ENCODE peak calls at places on chromosomes 12 and 14, in ten cellular contexts. One of them, this sample, is unnamed.

GRCh38 chr14:92314182-92314581 is 8.8 kb upstream of the SLC24A4 start:
- DNase-seq in G401: no peak
- DNase-seq in tibial nerve: no peak
- DNase-seq in AG08396: no peak
- DNase-seq in endothelial cell of umbilical vein: no peak
- DNase-seq in colonic mucosa: no peak
- DNase-seq in occipital lobe: no peak
- DNase-seq in type B pancreatic cell: no peak
- DNase-seq in A549: no peak
- DNase-seq in activated naive CD4-positive, alpha-beta T cell treated with anti-CD3 and anti-CD28 coated beads, Interleukin-2, amount 10 ng/mL, durations not matched to agents 7 days and 5 days: no peak
- DNase-seq in this sample: no peak

GRCh38 chr14:92565040-92565717 is 51.6 kb downstream of the RIN3 start:
- DNase-seq in colonic mucosa: no peak
- DNase-seq in A549: peak
- DNase-seq in type B pancreatic cell: no peak
- DNase-seq in AG08396: no peak
- DNase-seq in endothelial cell of umbilical vein: no peak
- DNase-seq in tibial nerve: no peak
- DNase-seq in activated naive CD4-positive, alpha-beta T cell treated with anti-CD3 and anti-CD28 coated beads, Interleukin-2, amount 10 ng/mL, durations not matched to agents 7 days and 5 days: no peak
- DNase-seq in occipital lobe: no peak
- DNase-seq in G401: no peak
- DNase-seq in this sample: no peak

GRCh38 chr14:78933948-78934524 is 763.9 kb downstream of the NRXN3 start:
- DNase-seq in tibial nerve: no peak
- DNase-seq in type B pancreatic cell: no peak
- DNase-seq in colonic mucosa: no peak
- DNase-seq in A549: peak
- DNase-seq in endothelial cell of umbilical vein: peak
- DNase-seq in occipital lobe: no peak
- DNase-seq in G401: peak
- DNase-seq in AG08396: peak
- DNase-seq in activated naive CD4-positive, alpha-beta T cell treated with anti-CD3 and anti-CD28 coated beads, Interleukin-2, amount 10 ng/mL, durations not matched to agents 7 days and 5 days: no peak
- DNase-seq in this sample: peak

GRCh38 chr12:85237320-85237719 is 42.7 kb upstream of the ALX1 start:
- DNase-seq in endothelial cell of umbilical vein: no peak
- DNase-seq in colonic mucosa: no peak
- DNase-seq in occipital lobe: no peak
- DNase-seq in G401: no peak
- DNase-seq in type B pancreatic cell: no peak
- DNase-seq in AG08396: no peak
- DNase-seq in tibial nerve: no peak
- DNase-seq in activated naive CD4-positive, alpha-beta T cell treated with anti-CD3 and anti-CD28 coated beads, Interleukin-2, amount 10 ng/mL, durations not matched to agents 7 days and 5 days: no peak
- DNase-seq in A549: no peak
- DNase-seq in this sample: no peak

GRCh38 chr14:76710093-76711010 is 50.9 kb upstream of the VASH1 start:
- DNase-seq in tibial nerve: peak
- DNase-seq in A549: peak
- DNase-seq in G401: peak
- DNase-seq in type B pancreatic cell: peak
- DNase-seq in occipital lobe: no peak
- DNase-seq in endothelial cell of umbilical vein: peak
- DNase-seq in AG08396: peak
- DNase-seq in activated naive CD4-positive, alpha-beta T cell treated with anti-CD3 and anti-CD28 coated beads, Interleukin-2, amount 10 ng/mL, durations not matched to agents 7 days and 5 days: peak
- DNase-seq in colonic mucosa: peak
- DNase-seq in this sample: peak

GRCh38 chr12:124188561-124189405 is 106.1 kb upstream of the RFLNA start:
- DNase-seq in type B pancreatic cell: no peak
- DNase-seq in colonic mucosa: no peak
- DNase-seq in G401: peak
- DNase-seq in tibial nerve: no peak
- DNase-seq in occipital lobe: no peak
- DNase-seq in endothelial cell of umbilical vein: peak
- DNase-seq in activated naive CD4-positive, alpha-beta T cell treated with anti-CD3 and anti-CD28 coated beads, Interleukin-2, amount 10 ng/mL, durations not matched to agents 7 days and 5 days: no peak
- DNase-seq in AG08396: no peak
- DNase-seq in A549: no peak
- DNase-seq in this sample: no peak

GRCh38 chr12:20549115-20549719 is 145.9 kb upstream of the SLCO1C1 start:
- DNase-seq in A549: peak
- DNase-seq in occipital lobe: no peak
- DNase-seq in activated naive CD4-positive, alpha-beta T cell treated with anti-CD3 and anti-CD28 coated beads, Interleukin-2, amount 10 ng/mL, durations not matched to agents 7 days and 5 days: no peak
- DNase-seq in AG08396: peak
- DNase-seq in colonic mucosa: peak
- DNase-seq in tibial nerve: peak
- DNase-seq in type B pancreatic cell: no peak
- DNase-seq in endothelial cell of umbilical vein: peak
- DNase-seq in G401: peak
- DNase-seq in this sample: peak

GRCh38 chr14:22545842-22546721 is 42.9 kb downstream of the DAD1 start:
- DNase-seq in type B pancreatic cell: no peak
- DNase-seq in endothelial cell of umbilical vein: peak
- DNase-seq in G401: no peak
- DNase-seq in A549: no peak
- DNase-seq in activated naive CD4-positive, alpha-beta T cell treated with anti-CD3 and anti-CD28 coated beads, Interleukin-2, amount 10 ng/mL, durations not matched to agents 7 days and 5 days: peak
- DNase-seq in tibial nerve: no peak
- DNase-seq in occipital lobe: no peak
- DNase-seq in colonic mucosa: no peak
- DNase-seq in AG08396: peak
- DNase-seq in this sample: no peak

GRCh38 chr12:1501695-1502440 is 92.5 kb downstream of the FBXL14 start:
- DNase-seq in type B pancreatic cell: no peak
- DNase-seq in activated naive CD4-positive, alpha-beta T cell treated with anti-CD3 and anti-CD28 coated beads, Interleukin-2, amount 10 ng/mL, durations not matched to agents 7 days and 5 days: no peak
- DNase-seq in G401: no peak
- DNase-seq in endothelial cell of umbilical vein: no peak
- DNase-seq in colonic mucosa: no peak
- DNase-seq in A549: no peak
- DNase-seq in occipital lobe: no peak
- DNase-seq in AG08396: no peak
- DNase-seq in tibial nerve: no peak
- DNase-seq in this sample: no peak

GRCh38 chr12:77559400-77560074 is 271.2 kb upstream of the NAV3 start:
- DNase-seq in type B pancreatic cell: no peak
- DNase-seq in AG08396: no peak
- DNase-seq in occipital lobe: no peak
- DNase-seq in tibial nerve: no peak
- DNase-seq in colonic mucosa: no peak
- DNase-seq in G401: no peak
- DNase-seq in A549: no peak
- DNase-seq in endothelial cell of umbilical vein: no peak
- DNase-seq in activated naive CD4-positive, alpha-beta T cell treated with anti-CD3 and anti-CD28 coated beads, Interleukin-2, amount 10 ng/mL, durations not matched to agents 7 days and 5 days: no peak
- DNase-seq in this sample: no peak

GRCh38 chr12:44875417-44875953 is 630 bp downstream of the NELL2 start:
- DNase-seq in A549: peak
- DNase-seq in colonic mucosa: no peak
- DNase-seq in AG08396: peak
- DNase-seq in type B pancreatic cell: peak
- DNase-seq in occipital lobe: peak
- DNase-seq in activated naive CD4-positive, alpha-beta T cell treated with anti-CD3 and anti-CD28 coated beads, Interleukin-2, amount 10 ng/mL, durations not matched to agents 7 days and 5 days: peak
- DNase-seq in tibial nerve: no peak
- DNase-seq in G401: peak
- DNase-seq in endothelial cell of umbilical vein: peak
- DNase-seq in this sample: no peak

GRCh38 chr12:44588651-44589050 is 287.5 kb downstream of the NELL2 start:
- DNase-seq in G401: no peak
- DNase-seq in A549: no peak
- DNase-seq in AG08396: no peak
- DNase-seq in activated naive CD4-positive, alpha-beta T cell treated with anti-CD3 and anti-CD28 coated beads, Interleukin-2, amount 10 ng/mL, durations not matched to agents 7 days and 5 days: no peak
- DNase-seq in occipital lobe: no peak
- DNase-seq in endothelial cell of umbilical vein: no peak
- DNase-seq in tibial nerve: no peak
- DNase-seq in colonic mucosa: no peak
- DNase-seq in type B pancreatic cell: no peak
- DNase-seq in this sample: no peak

GRCh38 chr12:130982565-130983225 is 29.0 kb downstream of the ADGRD1 start:
- DNase-seq in A549: no peak
- DNase-seq in occipital lobe: no peak
- DNase-seq in endothelial cell of umbilical vein: no peak
- DNase-seq in colonic mucosa: no peak
- DNase-seq in tibial nerve: no peak
- DNase-seq in type B pancreatic cell: no peak
- DNase-seq in AG08396: no peak
- DNase-seq in activated naive CD4-positive, alpha-beta T cell treated with anti-CD3 and anti-CD28 coated beads, Interleukin-2, amount 10 ng/mL, durations not matched to agents 7 days and 5 days: no peak
- DNase-seq in G401: no peak
- DNase-seq in this sample: no peak

GRCh38 chr12:120983759-120984158 is 5.4 kb downstream of the HNF1A start:
- DNase-seq in endothelial cell of umbilical vein: no peak
- DNase-seq in occipital lobe: no peak
- DNase-seq in type B pancreatic cell: no peak
- DNase-seq in AG08396: no peak
- DNase-seq in tibial nerve: no peak
- DNase-seq in colonic mucosa: no peak
- DNase-seq in G401: no peak
- DNase-seq in activated naive CD4-positive, alpha-beta T cell treated with anti-CD3 and anti-CD28 coated beads, Interleukin-2, amount 10 ng/mL, durations not matched to agents 7 days and 5 days: no peak
- DNase-seq in A549: peak
- DNase-seq in this sample: no peak

GRCh38 chr12:53504004-53504920 is 3.0 kb downstream of the NPFF start:
- DNase-seq in tibial nerve: no peak
- DNase-seq in colonic mucosa: no peak
- DNase-seq in activated naive CD4-positive, alpha-beta T cell treated with anti-CD3 and anti-CD28 coated beads, Interleukin-2, amount 10 ng/mL, durations not matched to agents 7 days and 5 days: no peak
- DNase-seq in A549: no peak
- DNase-seq in endothelial cell of umbilical vein: no peak
- DNase-seq in occipital lobe: no peak
- DNase-seq in G401: peak
- DNase-seq in type B pancreatic cell: no peak
- DNase-seq in AG08396: no peak
- DNase-seq in this sample: no peak

GRCh38 chr12:31006416-31007152 is 67.1 kb upstream of the DDX11 start:
- DNase-seq in tibial nerve: no peak
- DNase-seq in activated naive CD4-positive, alpha-beta T cell treated with anti-CD3 and anti-CD28 coated beads, Interleukin-2, amount 10 ng/mL, durations not matched to agents 7 days and 5 days: no peak
- DNase-seq in type B pancreatic cell: no peak
- DNase-seq in occipital lobe: no peak
- DNase-seq in AG08396: no peak
- DNase-seq in endothelial cell of umbilical vein: no peak
- DNase-seq in colonic mucosa: no peak
- DNase-seq in A549: no peak
- DNase-seq in G401: no peak
- DNase-seq in this sample: no peak

This sample was measured in Jurkat, Clone E6-1.